ENCODE peak calls at places on chromosomes 16 and 17, in four cellular contexts. U, P, B and T are unnamed samples.
A peak's percentile ranks its signal among the peaks of the same experiment; 100 is the strongest.

GRCh38 chr16:1960665-1961630 is 1.6 kb downstream of the NDUFB10 start:
- DNase-seq in U (no peak), P (peak; percentile 71), B (no peak), T (no peak)

GRCh38 chr16:67672739-67673662 is 6.4 kb downstream of the C16orf86 start:
- DNase-seq in U (no peak), P (peak; percentile 90), B (peak; percentile 90), T (no peak)

GRCh38 chr17:59830007-59830630 is 62.6 kb downstream of the TUBD1 start:
- DNase-seq in U (no peak), P (peak; percentile 53), B (peak; percentile 53), T (no peak)

GRCh38 chr16:84498859-84499620 is 5.4 kb downstream of the MEAK7 start:
- DNase-seq in U (peak; percentile 32), P (no peak), B (no peak), T (peak; percentile 30)

GRCh38 chr16:85004587-85005205 is 6.6 kb downstream of the ZDHHC7 start:
- DNase-seq in U (peak; percentile 70), P (peak; percentile 91), B (no peak), T (no peak)

GRCh38 chr16:61128545-61129323 is 907.5 kb downstream of the CDH8 start:
- DNase-seq in U (peak; percentile 58), P (no peak), B (no peak), T (peak; percentile 81)

GRCh38 chr16:86953631-86954465 is 363.3 kb downstream of the C16orf95 start:
- DNase-seq in U (no peak), P (no peak), B (peak; percentile 58), T (peak; percentile 85)

GRCh38 chr16:24741862-24742261 is 12.4 kb downstream of the TNRC6A start:
- DNase-seq in U (no peak), P (no peak), B (no peak), T (no peak)

GRCh38 chr16:72769876-72770275 is 278.1 kb downstream of the ZFHX3 start:
- DNase-seq in U (no peak), P (no peak), B (no peak), T (no peak)

GRCh38 chr16:81711609-81712329 is 67.3 kb upstream of the PLCG2 start:
- DNase-seq in U (no peak), P (peak; percentile 90), B (peak; percentile 74), T (no peak)

GRCh38 chr16:13896543-13897182 is 23.3 kb upstream of the ERCC4 start:
- DNase-seq in U (no peak), P (peak; percentile 24), B (no peak), T (no peak)

DNA sequence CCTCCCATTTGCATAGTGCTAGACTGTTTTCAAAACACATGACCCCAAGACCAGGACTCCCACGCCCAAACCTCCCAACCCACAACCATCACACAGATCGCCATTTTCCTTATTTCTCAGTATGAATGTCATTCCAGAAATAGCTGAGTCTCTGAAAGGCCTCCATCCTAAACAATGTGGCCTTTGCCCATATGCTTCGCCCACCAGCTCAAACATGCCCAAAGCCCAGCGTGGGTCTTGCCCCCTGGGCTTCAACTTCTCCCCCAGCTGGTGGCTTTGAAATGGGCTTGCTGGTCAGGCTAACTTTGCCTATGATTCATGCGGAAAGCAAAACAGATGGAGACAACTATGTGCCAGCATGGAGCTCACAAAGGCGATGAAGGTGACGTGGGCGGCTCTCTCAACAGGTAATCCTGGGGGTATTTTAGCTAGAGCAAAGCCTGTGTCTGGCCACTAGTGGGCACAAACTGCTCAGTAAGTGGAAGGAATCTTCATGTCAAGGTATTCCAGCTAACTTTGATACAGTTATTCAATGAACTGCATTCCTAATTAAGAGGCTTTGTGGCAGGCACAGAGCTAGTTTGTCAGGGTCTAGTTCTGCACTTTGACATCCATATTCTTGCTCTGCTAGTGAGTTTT is 17.1 kb downstream of the PMP22 start:
- DNase-seq in U (no peak), P (no peak), B (no peak), T (no peak)
- TF ChIP-seq CTCF in U (no peak), P (peak; percentile 33), B (no peak), T (peak; percentile 72)

GRCh38 chr17:51850206-51850605 is 308.3 kb downstream of the CA10 start:
- DNase-seq in U (no peak), P (no peak), B (no peak), T (no peak)
- TF ChIP-seq CTCF in U (no peak), P (no peak), B (no peak), T (peak; percentile 21)

DNA sequence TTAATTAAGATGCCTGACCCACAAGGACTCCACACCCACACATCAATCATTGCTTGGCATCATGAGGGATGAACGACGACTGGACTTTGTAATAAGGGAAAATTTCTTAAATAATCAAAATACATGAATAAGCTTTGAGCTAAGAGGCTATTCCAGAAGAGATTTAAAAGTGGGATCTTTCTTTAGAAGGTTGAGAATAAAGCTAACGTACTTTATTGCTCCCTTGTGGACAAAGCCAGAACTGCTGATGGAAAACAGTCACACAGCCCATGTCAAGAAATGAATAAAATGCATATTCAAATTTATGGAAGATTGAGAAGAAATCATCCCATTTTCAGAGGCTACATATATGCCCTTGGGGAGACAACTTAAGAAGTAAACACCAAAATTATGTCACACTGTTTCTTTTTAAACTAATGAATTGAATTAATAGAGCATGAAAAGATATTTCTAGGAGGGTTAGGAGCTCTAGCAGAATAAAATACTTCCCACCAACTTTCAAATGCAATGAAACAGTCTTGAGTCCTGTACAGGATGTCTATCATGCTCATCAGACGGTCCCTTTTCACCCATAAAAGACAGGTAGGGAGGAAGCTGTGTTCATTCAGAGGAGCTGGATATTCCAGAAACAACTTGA is 60.2 kb upstream of the PHOSPHO1 start:
- DNase-seq in U (no peak), P (peak; percentile 66), B (no peak), T (no peak)
- TF ChIP-seq CTCF in U (peak; percentile 69), P (peak; percentile 69), B (peak; percentile 69), T (peak; percentile 85)

GRCh38 chr17:77286641-77287431 is 146.1 kb downstream of the SEC14L1 start:
- DNase-seq in U (peak; percentile 85), P (no peak), B (peak; percentile 83), T (no peak)
- TF ChIP-seq CTCF in U (no peak), P (no peak), B (no peak), T (no peak)

GRCh38 chr17:75695141-75695829 is 26.0 kb upstream of the ITGB4 start:
- DNase-seq in U (no peak), P (peak; percentile 83), B (no peak), T (no peak)

GRCh38 chr17:75693500-75694481 is 26.7 kb downstream of the SAP30BP start:
- DNase-seq in U (peak; percentile 81), P (peak; percentile 99), B (peak; percentile 96), T (peak; percentile 97)

GRCh38 chr17:75692976-75693375 is 25.8 kb downstream of the SAP30BP start:
- DNase-seq in U (no peak), P (no peak), B (no peak), T (peak; percentile 72)

GRCh38 chr17:75695830-75696271 is 25.4 kb upstream of the ITGB4 start:
- DNase-seq in U (no peak), P (peak; percentile 63), B (no peak), T (no peak)

DNA sequence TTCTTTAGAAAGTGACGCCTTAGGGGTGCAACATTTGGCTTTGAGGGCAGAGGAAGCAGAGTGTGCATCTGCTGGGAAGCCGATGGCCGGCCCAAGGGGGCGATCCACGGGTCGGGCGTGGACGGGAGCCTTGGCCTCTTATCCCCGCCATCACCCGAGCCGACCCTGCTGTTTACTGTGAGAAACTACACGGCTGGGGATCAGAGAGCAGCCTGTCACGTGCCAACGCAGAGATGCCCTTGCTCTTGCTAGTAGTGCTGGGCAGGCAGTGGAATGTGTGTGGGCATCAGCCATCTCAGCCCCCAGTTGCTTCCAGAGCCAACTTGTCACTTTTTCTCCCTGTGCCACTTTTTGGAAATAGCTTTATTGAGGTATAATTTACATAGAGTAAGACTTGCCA is 26.7 kb upstream of the ITGB4 start:
- DNase-seq in U (no peak), P (peak; percentile 38), B (no peak), T (no peak)
- TF ChIP-seq CTCF in U (no peak), P (no peak), B (no peak), T (peak; percentile 9)